ENCODE peak calls at places on chromosomes 12 and 14, in four cellular contexts. One of them, this sample, is unnamed.

GRCh38 chr14:20350860-20351259 is 7.4 kb downstream of the PARP2 start:
- DNase-seq in NCI-H510A treated with DMSO at 0.1 percent for 48 hours: no peak
- DNase-seq in GM20000: no peak
- DNase-seq in activated CD4-positive, alpha-beta T cell treated with anti-CD3 and anti-CD28 coated beads for 24 hours: no peak
- DNase-seq in this sample: no peak

GRCh38 chr12:38776657-38777056 is 128.7 kb downstream of the CPNE8 start:
- DNase-seq in NCI-H510A treated with DMSO at 0.1 percent for 48 hours: no peak
- DNase-seq in GM20000: no peak
- DNase-seq in activated CD4-positive, alpha-beta T cell treated with anti-CD3 and anti-CD28 coated beads for 24 hours: no peak
- DNase-seq in this sample: no peak

GRCh38 chr14:64956697-64957412 is 14.3 kb upstream of the GPX2 start:
- DNase-seq in NCI-H510A treated with DMSO at 0.1 percent for 48 hours: no peak
- DNase-seq in GM20000: no peak
- DNase-seq in activated CD4-positive, alpha-beta T cell treated with anti-CD3 and anti-CD28 coated beads for 24 hours: no peak
- DNase-seq in this sample: no peak

GRCh38 chr14:104342435-104343293 is 204.3 kb downstream of the KIF26A start:
- DNase-seq in NCI-H510A treated with DMSO at 0.1 percent for 48 hours: no peak
- DNase-seq in GM20000: no peak
- DNase-seq in activated CD4-positive, alpha-beta T cell treated with anti-CD3 and anti-CD28 coated beads for 24 hours: no peak
- DNase-seq in this sample: peak; percentile 14

GRCh38 chr12:1668833-1669543 is 21.9 kb upstream of the ADIPOR2 start:
- DNase-seq in NCI-H510A treated with DMSO at 0.1 percent for 48 hours: no peak
- DNase-seq in GM20000: no peak
- DNase-seq in activated CD4-positive, alpha-beta T cell treated with anti-CD3 and anti-CD28 coated beads for 24 hours: no peak
- DNase-seq in this sample: no peak

GRCh38 chr12:123991402-123991951 is 18.5 kb downstream of the ZNF664 start:
- DNase-seq in NCI-H510A treated with DMSO at 0.1 percent for 48 hours: no peak
- DNase-seq in GM20000: no peak
- DNase-seq in activated CD4-positive, alpha-beta T cell treated with anti-CD3 and anti-CD28 coated beads for 24 hours: no peak
- DNase-seq in this sample: no peak

GRCh38 chr12:4216542-4216927 is 57.0 kb upstream of the CCND2 start:
- DNase-seq in NCI-H510A treated with DMSO at 0.1 percent for 48 hours: no peak
- DNase-seq in GM20000: no peak
- DNase-seq in activated CD4-positive, alpha-beta T cell treated with anti-CD3 and anti-CD28 coated beads for 24 hours: no peak
- DNase-seq in this sample: no peak

GRCh38 chr12:50322196-50322595 is 38.9 kb upstream of the LIMA1 start:
- DNase-seq in NCI-H510A treated with DMSO at 0.1 percent for 48 hours: no peak
- DNase-seq in GM20000: no peak
- DNase-seq in activated CD4-positive, alpha-beta T cell treated with anti-CD3 and anti-CD28 coated beads for 24 hours: no peak
- DNase-seq in this sample: no peak

GRCh38 chr12:53236443-53237111 is 4.6 kb upstream of the RARG start:
- DNase-seq in NCI-H510A treated with DMSO at 0.1 percent for 48 hours: no peak
- DNase-seq in GM20000: no peak
- DNase-seq in activated CD4-positive, alpha-beta T cell treated with anti-CD3 and anti-CD28 coated beads for 24 hours: no peak
- DNase-seq in this sample: no peak

GRCh38 chr12:16352481-16352880 is 5.0 kb downstream of the MGST1 start:
- DNase-seq in NCI-H510A treated with DMSO at 0.1 percent for 48 hours: no peak
- DNase-seq in GM20000: no peak
- DNase-seq in activated CD4-positive, alpha-beta T cell treated with anti-CD3 and anti-CD28 coated beads for 24 hours: no peak
- DNase-seq in this sample: no peak

GRCh38 chr12:116011217-116011616 is 266.3 kb downstream of the MED13L start:
- DNase-seq in NCI-H510A treated with DMSO at 0.1 percent for 48 hours: no peak
- DNase-seq in GM20000: no peak
- DNase-seq in activated CD4-positive, alpha-beta T cell treated with anti-CD3 and anti-CD28 coated beads for 24 hours: no peak
- DNase-seq in this sample: no peak

GRCh38 chr14:65788876-65789859 is 376.6 kb downstream of the FUT8 start:
- DNase-seq in NCI-H510A treated with DMSO at 0.1 percent for 48 hours: no peak
- DNase-seq in GM20000: no peak
- DNase-seq in activated CD4-positive, alpha-beta T cell treated with anti-CD3 and anti-CD28 coated beads for 24 hours: no peak
- DNase-seq in this sample: no peak

GRCh38 chr12:95548056-95548538 is 3.2 kb downstream of the USP44 start:
- DNase-seq in NCI-H510A treated with DMSO at 0.1 percent for 48 hours: no peak
- DNase-seq in GM20000: peak; percentile 43
- DNase-seq in activated CD4-positive, alpha-beta T cell treated with anti-CD3 and anti-CD28 coated beads for 24 hours: no peak
- DNase-seq in this sample: peak; percentile 72

GRCh38 chr12:22653790-22654189 is 28.8 kb downstream of the ETNK1 start:
- DNase-seq in NCI-H510A treated with DMSO at 0.1 percent for 48 hours: no peak
- DNase-seq in GM20000: no peak
- DNase-seq in activated CD4-positive, alpha-beta T cell treated with anti-CD3 and anti-CD28 coated beads for 24 hours: no peak
- DNase-seq in this sample: no peak

GRCh38 chr14:52400846-52401245 is 86.7 kb downstream of the PTGER2 start:
- DNase-seq in NCI-H510A treated with DMSO at 0.1 percent for 48 hours: no peak
- DNase-seq in GM20000: no peak
- DNase-seq in activated CD4-positive, alpha-beta T cell treated with anti-CD3 and anti-CD28 coated beads for 24 hours: no peak
- DNase-seq in this sample: no peak

GRCh38 chr12:78189656-78190055 is 359.0 kb downstream of the NAV3 start:
- DNase-seq in NCI-H510A treated with DMSO at 0.1 percent for 48 hours: no peak
- DNase-seq in GM20000: no peak
- DNase-seq in activated CD4-positive, alpha-beta T cell treated with anti-CD3 and anti-CD28 coated beads for 24 hours: no peak
- DNase-seq in this sample: no peak

GRCh38 chr14:99820702-99821331 is 27.6 kb downstream of the EML1 start:
- DNase-seq in NCI-H510A treated with DMSO at 0.1 percent for 48 hours: peak; percentile 67
- DNase-seq in GM20000: no peak
- DNase-seq in activated CD4-positive, alpha-beta T cell treated with anti-CD3 and anti-CD28 coated beads for 24 hours: no peak
- DNase-seq in this sample: peak; percentile 54

GRCh38 chr12:99521664-99522063 is 125.9 kb upstream of the GARIN6 start:
- DNase-seq in NCI-H510A treated with DMSO at 0.1 percent for 48 hours: no peak
- DNase-seq in GM20000: no peak
- DNase-seq in activated CD4-positive, alpha-beta T cell treated with anti-CD3 and anti-CD28 coated beads for 24 hours: no peak
- DNase-seq in this sample: no peak

GRCh38 chr12:8936735-8937134 is 12.7 kb downstream of the M6PR start:
- DNase-seq in NCI-H510A treated with DMSO at 0.1 percent for 48 hours: no peak
- DNase-seq in GM20000: no peak
- DNase-seq in activated CD4-positive, alpha-beta T cell treated with anti-CD3 and anti-CD28 coated beads for 24 hours: no peak
- DNase-seq in this sample: no peak

GRCh38 chr14:38078393-38078792 is 129.3 kb upstream of the SSTR1 start:
- DNase-seq in NCI-H510A treated with DMSO at 0.1 percent for 48 hours: peak; percentile 61
- DNase-seq in GM20000: no peak
- DNase-seq in activated CD4-positive, alpha-beta T cell treated with anti-CD3 and anti-CD28 coated beads for 24 hours: no peak
- DNase-seq in this sample: no peak

GRCh38 chr12:64187794-64188193 is 34.3 kb downstream of the KICS2 start:
- DNase-seq in NCI-H510A treated with DMSO at 0.1 percent for 48 hours: no peak
- DNase-seq in GM20000: no peak
- DNase-seq in activated CD4-positive, alpha-beta T cell treated with anti-CD3 and anti-CD28 coated beads for 24 hours: no peak
- DNase-seq in this sample: no peak

GRCh38 chr12:9619411-9620179 is 11.9 kb upstream of the KLRB1 start:
- DNase-seq in NCI-H510A treated with DMSO at 0.1 percent for 48 hours: no peak
- DNase-seq in GM20000: no peak
- DNase-seq in activated CD4-positive, alpha-beta T cell treated with anti-CD3 and anti-CD28 coated beads for 24 hours: no peak
- DNase-seq in this sample: no peak

GRCh38 chr12:11652351-11653040 is 3.0 kb downstream of the ETV6 start:
- DNase-seq in NCI-H510A treated with DMSO at 0.1 percent for 48 hours: peak; percentile 85
- DNase-seq in GM20000: peak; percentile 72
- DNase-seq in activated CD4-positive, alpha-beta T cell treated with anti-CD3 and anti-CD28 coated beads for 24 hours: no peak
- DNase-seq in this sample: peak; percentile 13

GRCh38 chr12:116416161-116416560 is 138.7 kb upstream of the MED13L start:
- DNase-seq in NCI-H510A treated with DMSO at 0.1 percent for 48 hours: no peak
- DNase-seq in GM20000: no peak
- DNase-seq in activated CD4-positive, alpha-beta T cell treated with anti-CD3 and anti-CD28 coated beads for 24 hours: no peak
- DNase-seq in this sample: no peak

GRCh38 chr14:92511472-92512247 is 1.9 kb upstream of the RIN3 start:
- DNase-seq in NCI-H510A treated with DMSO at 0.1 percent for 48 hours: no peak
- DNase-seq in GM20000: no peak
- DNase-seq in activated CD4-positive, alpha-beta T cell treated with anti-CD3 and anti-CD28 coated beads for 24 hours: no peak
- DNase-seq in this sample: no peak

GRCh38 chr12:7072024-7072423 is 11.5 kb downstream of the C1S start:
- DNase-seq in NCI-H510A treated with DMSO at 0.1 percent for 48 hours: no peak
- DNase-seq in GM20000: no peak
- DNase-seq in activated CD4-positive, alpha-beta T cell treated with anti-CD3 and anti-CD28 coated beads for 24 hours: no peak
- DNase-seq in this sample: no peak

GRCh38 chr14:93936245-93936644 is 9.1 kb downstream of the FAM181A start:
- DNase-seq in NCI-H510A treated with DMSO at 0.1 percent for 48 hours: peak; percentile 43
- DNase-seq in GM20000: peak; percentile 58
- DNase-seq in activated CD4-positive, alpha-beta T cell treated with anti-CD3 and anti-CD28 coated beads for 24 hours: no peak
- DNase-seq in this sample: peak; percentile 11

GRCh38 chr12:66119870-66120241 is 10.7 kb downstream of the LLPH start:
- DNase-seq in NCI-H510A treated with DMSO at 0.1 percent for 48 hours: no peak
- DNase-seq in GM20000: no peak
- DNase-seq in activated CD4-positive, alpha-beta T cell treated with anti-CD3 and anti-CD28 coated beads for 24 hours: no peak
- DNase-seq in this sample: no peak